ENCODE peak calls at places on chromosomes 5 and 9, in four cellular contexts. One of them, this sample, is unnamed.

GRCh38 chr5:168706655-168707069 is 127.5 kb upstream of the PANK3 start:
- DNase-seq in HCT116: peak
- DNase-seq in GM23338: peak
- DNase-seq in SK-N-SH: peak
- DNase-seq in this sample: peak

GRCh38 chr5:20536339-20536738 is 548.3 kb upstream of the CDH18 start:
- DNase-seq in HCT116: no peak
- DNase-seq in SK-N-SH: no peak
- DNase-seq in GM23338: no peak
- DNase-seq in this sample: no peak

GRCh38 chr9:36903541-36904435 is 130.3 kb downstream of the PAX5 start:
- DNase-seq in HCT116: peak
- DNase-seq in GM23338: no peak
- DNase-seq in SK-N-SH: peak
- DNase-seq in this sample: peak

GRCh38 chr9:132547976-132548730 is 34.3 kb upstream of the BARHL1 start:
- DNase-seq in HCT116: no peak
- DNase-seq in SK-N-SH: no peak
- DNase-seq in GM23338: no peak
- DNase-seq in this sample: no peak

GRCh38 chr5:61055434-61056006 is 106.7 kb downstream of the SMIM15 start:
- DNase-seq in HCT116: no peak
- DNase-seq in SK-N-SH: peak
- DNase-seq in GM23338: peak
- DNase-seq in this sample: peak

GRCh38 chr5:54895816-54896341 is 89.5 kb downstream of the ESM1 start:
- DNase-seq in HCT116: peak
- DNase-seq in GM23338: peak
- DNase-seq in SK-N-SH: peak
- DNase-seq in this sample: peak

GRCh38 chr9:135343733-135344522 is 135.7 kb upstream of the PPP1R26 start:
- DNase-seq in GM23338: peak
- DNase-seq in HCT116: peak
- DNase-seq in SK-N-SH: peak
- DNase-seq in this sample: peak

GRCh38 chr9:117555964-117556629 is 141.2 kb upstream of the ASTN2 start:
- DNase-seq in SK-N-SH: peak
- DNase-seq in HCT116: no peak
- DNase-seq in GM23338: peak
- DNase-seq in this sample: peak

GRCh38 chr9:93464395-93464794 is 11.0 kb upstream of the FAM120AOS start:
- DNase-seq in GM23338: no peak
- DNase-seq in SK-N-SH: no peak
- DNase-seq in HCT116: no peak
- DNase-seq in this sample: no peak

GRCh38 chr9:123940721-123941534 is 11.0 kb upstream of the DENND1A start:
- DNase-seq in HCT116: no peak
- DNase-seq in GM23338: no peak
- DNase-seq in SK-N-SH: no peak
- DNase-seq in this sample: no peak

GRCh38 chr9:33785914-33786313 is 9.4 kb upstream of the PRSS3 start:
- DNase-seq in HCT116: no peak
- DNase-seq in SK-N-SH: no peak
- DNase-seq in GM23338: peak
- DNase-seq in this sample: no peak

GRCh38 chr5:66659780-66660179 is 63.6 kb downstream of the MAST4 start:
- DNase-seq in GM23338: no peak
- DNase-seq in SK-N-SH: no peak
- DNase-seq in HCT116: no peak
- DNase-seq in this sample: no peak

GRCh38 chr9:94945191-94946144 is 219.0 kb downstream of the AOPEP start:
- DNase-seq in SK-N-SH: no peak
- DNase-seq in HCT116: no peak
- DNase-seq in GM23338: no peak
- DNase-seq in this sample: peak

GRCh38 chr9:68836788-68837187 is 131.7 kb downstream of the PIP5K1B start:
- DNase-seq in HCT116: no peak
- DNase-seq in SK-N-SH: no peak
- DNase-seq in GM23338: no peak
- DNase-seq in this sample: no peak

GRCh38 chr5:52269853-52270252 is 517.9 kb upstream of the ITGA1 start:
- DNase-seq in GM23338: peak
- DNase-seq in HCT116: no peak
- DNase-seq in SK-N-SH: no peak
- DNase-seq in this sample: no peak

GRCh38 chr9:127128341-127129072 is 6.1 kb upstream of the ANGPTL2 start:
- DNase-seq in HCT116: no peak
- DNase-seq in SK-N-SH: no peak
- DNase-seq in GM23338: no peak
- DNase-seq in this sample: no peak

GRCh38 chr5:129904667-129905466 is 602 bp downstream of the CHSY3 start:
- DNase-seq in HCT116: no peak
- DNase-seq in GM23338: peak
- DNase-seq in SK-N-SH: peak
- DNase-seq in this sample: no peak

GRCh38 chr9:94895668-94896067 is 169.2 kb downstream of the AOPEP start:
- DNase-seq in GM23338: no peak
- DNase-seq in HCT116: no peak
- DNase-seq in SK-N-SH: no peak
- DNase-seq in this sample: no peak

GRCh38 chr5:149063017-149063687 is at the start of gene SH3TC2:
- DNase-seq in SK-N-SH: no peak
- DNase-seq in HCT116: peak
- DNase-seq in GM23338: peak
- DNase-seq in this sample: peak

GRCh38 chr9:122656378-122656777 is 1.0 kb downstream of the OR1B1 start:
- DNase-seq in HCT116: no peak
- DNase-seq in SK-N-SH: no peak
- DNase-seq in GM23338: no peak
- DNase-seq in this sample: peak

GRCh38 chr9:134066923-134067851 is 639 bp downstream of the BRD3 start:
- DNase-seq in SK-N-SH: peak
- DNase-seq in GM23338: peak
- DNase-seq in HCT116: no peak
- DNase-seq in this sample: peak

GRCh38 chr9:76394896-76395244 is 644 bp upstream of the RFK start:
- DNase-seq in SK-N-SH: peak
- DNase-seq in GM23338: peak
- DNase-seq in HCT116: peak
- DNase-seq in this sample: no peak

GRCh38 chr9:92607773-92608172 is 62.2 kb downstream of the IPPK start:
- DNase-seq in HCT116: no peak
- DNase-seq in GM23338: no peak
- DNase-seq in SK-N-SH: peak
- DNase-seq in this sample: peak

DNA sequence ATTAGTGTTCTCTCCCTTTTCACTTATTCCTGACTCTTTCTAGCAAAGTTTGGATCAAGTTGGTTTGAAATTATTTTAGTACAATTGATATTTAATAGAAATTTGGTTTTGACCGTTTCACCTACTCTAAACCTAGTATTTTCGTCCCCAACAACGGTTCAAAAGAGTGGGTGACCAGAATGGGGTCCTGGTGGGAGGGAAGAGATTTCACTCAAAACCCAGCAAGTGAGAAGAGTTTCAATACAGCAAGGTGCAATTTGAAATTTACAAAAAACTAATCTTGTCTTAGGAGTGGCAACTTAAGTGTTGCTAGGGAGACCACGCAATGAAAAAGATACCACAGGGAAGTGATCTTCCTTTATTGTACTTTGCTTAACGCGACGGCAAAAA is 28.5 kb downstream of the NR2F1 start:
- DNase-seq in HCT116: no peak
- DNase-seq in SK-N-SH: no peak
- DNase-seq in GM23338: no peak
- DNase-seq in this sample: no peak
- H3K4me2 ChIP-seq in HCT116: peak
- H3K4me2 ChIP-seq in SK-N-SH: peak
- H3K4me2 ChIP-seq in GM23338: peak
- H3K4me2 ChIP-seq in this sample: no peak

GRCh38 chr5:83414601-83415000 is 56.9 kb upstream of the VCAN start:
- DNase-seq in GM23338: no peak
- DNase-seq in SK-N-SH: no peak
- DNase-seq in HCT116: no peak
- DNase-seq in this sample: no peak

GRCh38 chr5:83417884-83418283 is 53.7 kb upstream of the VCAN start:
- DNase-seq in SK-N-SH: no peak
- DNase-seq in HCT116: no peak
- DNase-seq in GM23338: no peak
- DNase-seq in this sample: no peak

GRCh38 chr5:83422284-83422683 is 49.3 kb upstream of the VCAN start:
- DNase-seq in GM23338: no peak
- DNase-seq in SK-N-SH: no peak
- DNase-seq in HCT116: no peak
- DNase-seq in this sample: no peak

DNA sequence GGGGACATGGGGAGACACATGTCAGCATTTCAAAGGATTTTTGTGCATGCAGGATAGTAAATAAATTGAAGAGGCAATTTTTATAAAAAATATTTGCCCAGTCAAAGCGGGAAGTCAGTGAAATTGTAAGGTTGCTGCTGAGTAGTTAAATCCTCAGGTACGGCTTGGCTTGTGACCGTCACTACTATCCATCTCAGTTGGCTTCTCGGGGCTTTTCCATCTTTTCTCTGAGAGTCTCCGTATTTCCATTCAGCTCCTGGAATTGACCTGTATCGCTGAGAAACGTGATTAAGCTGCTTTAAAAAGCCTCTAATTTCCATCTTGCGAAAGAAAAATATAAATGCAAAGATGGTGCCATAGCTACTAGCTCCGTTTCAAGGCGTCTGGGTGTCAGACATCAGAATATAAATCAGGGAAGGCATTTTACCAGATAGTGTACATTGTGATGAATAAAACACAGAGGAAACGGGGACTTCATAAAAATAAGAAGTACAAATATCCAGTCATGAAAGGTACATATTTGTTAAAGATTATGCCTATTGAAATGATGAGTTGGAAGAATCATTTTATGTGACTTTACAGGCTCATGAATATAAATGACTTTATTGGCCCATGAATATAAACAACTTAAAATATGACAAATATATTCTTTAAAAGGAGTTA is 52.8 kb upstream of the VCAN start:
- DNase-seq in SK-N-SH: no peak
- DNase-seq in GM23338: peak
- DNase-seq in HCT116: no peak
- DNase-seq in this sample: no peak
- TF ChIP-seq POLR2AphosphoS5 in SK-N-SH: no peak
- TF ChIP-seq POLR2AphosphoS5 in GM23338: no peak
- TF ChIP-seq POLR2AphosphoS5 in HCT116: no peak
- TF ChIP-seq POLR2AphosphoS5 in this sample: no peak

DNA sequence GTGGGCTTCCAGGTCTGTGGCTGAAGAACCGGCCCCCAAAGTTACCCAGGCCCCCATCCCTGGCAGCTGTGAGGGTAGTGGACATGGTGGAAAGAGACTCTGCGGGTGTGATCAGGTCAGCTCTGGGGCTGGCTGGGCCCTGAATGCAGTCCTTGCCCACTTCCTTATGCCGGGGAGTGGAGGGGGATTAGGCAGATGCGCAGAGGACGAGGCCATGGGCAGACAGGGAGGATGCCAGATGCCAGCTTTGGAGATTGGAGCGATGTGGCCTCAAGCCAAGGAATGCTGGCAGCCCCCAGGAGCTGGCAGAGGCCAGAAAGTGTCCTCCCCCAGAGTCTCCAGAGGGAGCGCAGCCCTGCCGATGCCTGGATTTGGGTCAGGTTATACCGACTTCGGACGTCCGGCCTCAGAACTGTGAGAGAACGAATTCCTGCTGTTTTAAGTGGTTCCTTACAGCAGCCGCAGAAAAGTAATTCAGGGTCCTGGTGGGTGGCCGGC is 69.8 kb downstream of the ADAMTS2 start:
- DNase-seq in GM23338: no peak
- DNase-seq in HCT116: no peak
- DNase-seq in SK-N-SH: no peak
- DNase-seq in this sample: no peak
- H3K4me2 ChIP-seq in GM23338: no peak
- H3K4me2 ChIP-seq in HCT116: peak
- H3K4me2 ChIP-seq in SK-N-SH: no peak
- H3K4me2 ChIP-seq in this sample: no peak

GRCh38 chr9:83979812-83980394 is at the start of gene HNRNPK:
- DNase-seq in SK-N-SH: peak
- DNase-seq in HCT116: peak
- DNase-seq in GM23338: peak
- DNase-seq in this sample: peak
- TF ChIP-seq POLR2AphosphoS5 in SK-N-SH: peak
- TF ChIP-seq POLR2AphosphoS5 in HCT116: no peak
- TF ChIP-seq POLR2AphosphoS5 in GM23338: peak
- TF ChIP-seq POLR2AphosphoS5 in this sample: peak

This sample was measured in endothelial cell of umbilical vein.